ENCODE peak calls at places on chromosomes 13 and 19, in seven cellular contexts. One of them, this sample, is unnamed.

GRCh38 chr19:19276386-19276785 is 3.3 kb upstream of the TM6SF2 start:
- DNase-seq in DND-41: no peak
- DNase-seq in BJ: peak
- DNase-seq in uterus: no peak
- DNase-seq in fibroblast of lung: peak
- DNase-seq in glutamatergic neuron: no peak
- DNase-seq in AG04450: peak
- DNase-seq in this sample: no peak

GRCh38 chr19:29752450-29753025 is 37.5 kb upstream of the C19orf12 start:
- DNase-seq in AG04450: no peak
- DNase-seq in uterus: no peak
- DNase-seq in DND-41: no peak
- DNase-seq in BJ: no peak
- DNase-seq in glutamatergic neuron: no peak
- DNase-seq in fibroblast of lung: no peak
- DNase-seq in this sample: no peak

GRCh38 chr19:8155318-8155717 is 5.9 kb upstream of the FBN3 start:
- DNase-seq in uterus: no peak
- DNase-seq in glutamatergic neuron: no peak
- DNase-seq in BJ: no peak
- DNase-seq in fibroblast of lung: no peak
- DNase-seq in DND-41: no peak
- DNase-seq in AG04450: no peak
- DNase-seq in this sample: no peak

GRCh38 chr13:97116754-97117153 is 105.4 kb upstream of the MBNL2 start:
- DNase-seq in fibroblast of lung: peak
- DNase-seq in DND-41: no peak
- DNase-seq in glutamatergic neuron: no peak
- DNase-seq in AG04450: no peak
- DNase-seq in uterus: peak
- DNase-seq in BJ: no peak
- DNase-seq in this sample: no peak

GRCh38 chr13:49759503-49759902 is 33.0 kb downstream of the KPNA3 start:
- DNase-seq in fibroblast of lung: no peak
- DNase-seq in DND-41: peak
- DNase-seq in uterus: no peak
- DNase-seq in glutamatergic neuron: no peak
- DNase-seq in BJ: no peak
- DNase-seq in AG04450: no peak
- DNase-seq in this sample: no peak

GRCh38 chr19:17470204-17470841 is at the start of gene SLC27A1:
- DNase-seq in fibroblast of lung: peak
- DNase-seq in glutamatergic neuron: peak
- DNase-seq in uterus: peak
- DNase-seq in DND-41: peak
- DNase-seq in AG04450: peak
- DNase-seq in BJ: peak
- DNase-seq in this sample: peak

GRCh38 chr19:48568345-48568886 is 16.4 kb downstream of the SULT2B1 start:
- DNase-seq in BJ: peak
- DNase-seq in DND-41: no peak
- DNase-seq in AG04450: peak
- DNase-seq in fibroblast of lung: peak
- DNase-seq in uterus: peak
- DNase-seq in glutamatergic neuron: peak
- DNase-seq in this sample: peak

GRCh38 chr19:33438016-33438671 is 64.6 kb downstream of the CEBPG start:
- DNase-seq in fibroblast of lung: peak
- DNase-seq in glutamatergic neuron: peak
- DNase-seq in BJ: no peak
- DNase-seq in uterus: no peak
- DNase-seq in DND-41: no peak
- DNase-seq in AG04450: no peak
- DNase-seq in this sample: no peak

GRCh38 chr13:30884543-30884942 is 21.5 kb upstream of the MEDAG start:
- DNase-seq in fibroblast of lung: no peak
- DNase-seq in BJ: no peak
- DNase-seq in AG04450: no peak
- DNase-seq in DND-41: peak
- DNase-seq in uterus: no peak
- DNase-seq in glutamatergic neuron: no peak
- DNase-seq in this sample: no peak

GRCh38 chr13:64672751-64673150 is 2557.4 kb downstream of the PCDH9 start:
- DNase-seq in AG04450: no peak
- DNase-seq in uterus: no peak
- DNase-seq in fibroblast of lung: no peak
- DNase-seq in BJ: no peak
- DNase-seq in glutamatergic neuron: no peak
- DNase-seq in DND-41: no peak
- DNase-seq in this sample: no peak

GRCh38 chr19:35995655-35995993 is 636 bp downstream of the SDHAF1 start:
- DNase-seq in AG04450: no peak
- DNase-seq in fibroblast of lung: peak
- DNase-seq in uterus: peak
- DNase-seq in BJ: no peak
- DNase-seq in glutamatergic neuron: peak
- DNase-seq in DND-41: peak
- DNase-seq in this sample: peak

GRCh38 chr13:94548382-94549240 is 47.3 kb downstream of the TGDS start:
- DNase-seq in AG04450: no peak
- DNase-seq in DND-41: peak
- DNase-seq in BJ: no peak
- DNase-seq in glutamatergic neuron: peak
- DNase-seq in uterus: peak
- DNase-seq in fibroblast of lung: peak
- DNase-seq in this sample: no peak

GRCh38 chr13:111122056-111122455 is 6.9 kb downstream of the ARHGEF7 start:
- DNase-seq in BJ: no peak
- DNase-seq in fibroblast of lung: no peak
- DNase-seq in uterus: no peak
- DNase-seq in DND-41: no peak
- DNase-seq in AG04450: peak
- DNase-seq in glutamatergic neuron: peak
- DNase-seq in this sample: peak

GRCh38 chr13:73717632-73718031 is 416.6 kb downstream of the KLF12 start:
- DNase-seq in BJ: no peak
- DNase-seq in fibroblast of lung: peak
- DNase-seq in glutamatergic neuron: no peak
- DNase-seq in DND-41: peak
- DNase-seq in AG04450: no peak
- DNase-seq in uterus: no peak
- DNase-seq in this sample: no peak

GRCh38 chr19:5934779-5935472 is 20.9 kb downstream of the CAPS start:
- DNase-seq in BJ: peak
- DNase-seq in DND-41: no peak
- DNase-seq in AG04450: peak
- DNase-seq in uterus: peak
- DNase-seq in glutamatergic neuron: no peak
- DNase-seq in fibroblast of lung: peak
- DNase-seq in this sample: peak

GRCh38 chr13:31639443-31640163 is 99.7 kb upstream of the RXFP2 start:
- DNase-seq in fibroblast of lung: peak
- DNase-seq in DND-41: no peak
- DNase-seq in AG04450: no peak
- DNase-seq in glutamatergic neuron: no peak
- DNase-seq in BJ: no peak
- DNase-seq in uterus: no peak
- DNase-seq in this sample: no peak

GRCh38 chr19:20928371-20928770 is 5.3 kb downstream of the ZNF85 start:
- DNase-seq in uterus: no peak
- DNase-seq in BJ: peak
- DNase-seq in DND-41: no peak
- DNase-seq in AG04450: peak
- DNase-seq in glutamatergic neuron: no peak
- DNase-seq in fibroblast of lung: peak
- DNase-seq in this sample: no peak

GRCh38 chr13:92838786-92839185 is 387.8 kb upstream of the GPC6 start:
- DNase-seq in uterus: no peak
- DNase-seq in glutamatergic neuron: no peak
- DNase-seq in fibroblast of lung: peak
- DNase-seq in DND-41: no peak
- DNase-seq in AG04450: peak
- DNase-seq in BJ: no peak
- DNase-seq in this sample: no peak

GRCh38 chr13:44191504-44192171 is 182.0 kb upstream of the SERP2 start:
- DNase-seq in DND-41: peak
- DNase-seq in BJ: peak
- DNase-seq in uterus: peak
- DNase-seq in AG04450: no peak
- DNase-seq in glutamatergic neuron: no peak
- DNase-seq in fibroblast of lung: peak
- DNase-seq in this sample: peak

GRCh38 chr19:19486343-19487076 is 28.8 kb downstream of the TSSK6 start:
- DNase-seq in BJ: no peak
- DNase-seq in glutamatergic neuron: no peak
- DNase-seq in DND-41: no peak
- DNase-seq in uterus: no peak
- DNase-seq in fibroblast of lung: no peak
- DNase-seq in AG04450: no peak
- DNase-seq in this sample: no peak

GRCh38 chr13:75685239-75685697 is 49.1 kb downstream of the LMO7 start:
- DNase-seq in uterus: no peak
- DNase-seq in glutamatergic neuron: no peak
- DNase-seq in fibroblast of lung: peak
- DNase-seq in BJ: peak
- DNase-seq in AG04450: peak
- DNase-seq in DND-41: no peak
- DNase-seq in this sample: no peak

GRCh38 chr13:20525144-20525600 is 485 bp downstream of the CRYL1 start:
- DNase-seq in uterus: peak
- DNase-seq in BJ: no peak
- DNase-seq in DND-41: no peak
- DNase-seq in glutamatergic neuron: peak
- DNase-seq in AG04450: no peak
- DNase-seq in fibroblast of lung: peak
- DNase-seq in this sample: peak

GRCh38 chr19:51783373-51783772 is 11.6 kb upstream of the FPR3 start:
- DNase-seq in DND-41: no peak
- DNase-seq in fibroblast of lung: no peak
- DNase-seq in AG04450: no peak
- DNase-seq in uterus: no peak
- DNase-seq in glutamatergic neuron: no peak
- DNase-seq in BJ: no peak
- DNase-seq in this sample: no peak
- TF ChIP-seq CTCF in DND-41: peak
- TF ChIP-seq CTCF in fibroblast of lung: no peak
- TF ChIP-seq CTCF in AG04450: peak
- TF ChIP-seq CTCF in uterus: no peak
- TF ChIP-seq CTCF in glutamatergic neuron: no peak
- TF ChIP-seq CTCF in BJ: no peak
- TF ChIP-seq CTCF in this sample: no peak

GRCh38 chr19:45253396-45254027 is 2.4 kb downstream of the MARK4 start:
- DNase-seq in BJ: no peak
- DNase-seq in AG04450: no peak
- DNase-seq in uterus: no peak
- DNase-seq in DND-41: peak
- DNase-seq in fibroblast of lung: peak
- DNase-seq in glutamatergic neuron: no peak
- DNase-seq in this sample: no peak

GRCh38 chr19:45255611-45256157 is 4.6 kb downstream of the MARK4 start:
- DNase-seq in fibroblast of lung: no peak
- DNase-seq in glutamatergic neuron: no peak
- DNase-seq in AG04450: no peak
- DNase-seq in uterus: no peak
- DNase-seq in DND-41: no peak
- DNase-seq in BJ: no peak
- DNase-seq in this sample: no peak

GRCh38 chr19:45256836-45257235 is 5.8 kb downstream of the MARK4 start:
- DNase-seq in fibroblast of lung: no peak
- DNase-seq in glutamatergic neuron: no peak
- DNase-seq in BJ: no peak
- DNase-seq in AG04450: no peak
- DNase-seq in uterus: no peak
- DNase-seq in DND-41: no peak
- DNase-seq in this sample: no peak

GRCh38 chr19:45251452-45252354 is 632 bp downstream of the MARK4 start:
- DNase-seq in BJ: no peak
- DNase-seq in uterus: no peak
- DNase-seq in fibroblast of lung: no peak
- DNase-seq in glutamatergic neuron: peak
- DNase-seq in AG04450: no peak
- DNase-seq in DND-41: peak
- DNase-seq in this sample: peak

GRCh38 chr19:45254044-45254531 is 3.0 kb downstream of the MARK4 start:
- DNase-seq in fibroblast of lung: no peak
- DNase-seq in AG04450: no peak
- DNase-seq in DND-41: peak
- DNase-seq in glutamatergic neuron: peak
- DNase-seq in uterus: no peak
- DNase-seq in BJ: no peak
- DNase-seq in this sample: no peak
- TF ChIP-seq CTCF in fibroblast of lung: peak
- TF ChIP-seq CTCF in AG04450: peak
- TF ChIP-seq CTCF in DND-41: peak
- TF ChIP-seq CTCF in glutamatergic neuron: peak
- TF ChIP-seq CTCF in uterus: no peak
- TF ChIP-seq CTCF in BJ: peak
- TF ChIP-seq CTCF in this sample: no peak

GRCh38 chr19:14763497-14764145 is 14.7 kb downstream of the ADGRE2 start:
- DNase-seq in BJ: no peak
- DNase-seq in DND-41: no peak
- DNase-seq in uterus: no peak
- DNase-seq in fibroblast of lung: no peak
- DNase-seq in AG04450: no peak
- DNase-seq in glutamatergic neuron: no peak
- DNase-seq in this sample: no peak
- TF ChIP-seq CTCF in BJ: no peak
- TF ChIP-seq CTCF in DND-41: no peak
- TF ChIP-seq CTCF in uterus: no peak
- TF ChIP-seq CTCF in fibroblast of lung: no peak
- TF ChIP-seq CTCF in AG04450: no peak
- TF ChIP-seq CTCF in glutamatergic neuron: no peak
- TF ChIP-seq CTCF in this sample: no peak

DNA sequence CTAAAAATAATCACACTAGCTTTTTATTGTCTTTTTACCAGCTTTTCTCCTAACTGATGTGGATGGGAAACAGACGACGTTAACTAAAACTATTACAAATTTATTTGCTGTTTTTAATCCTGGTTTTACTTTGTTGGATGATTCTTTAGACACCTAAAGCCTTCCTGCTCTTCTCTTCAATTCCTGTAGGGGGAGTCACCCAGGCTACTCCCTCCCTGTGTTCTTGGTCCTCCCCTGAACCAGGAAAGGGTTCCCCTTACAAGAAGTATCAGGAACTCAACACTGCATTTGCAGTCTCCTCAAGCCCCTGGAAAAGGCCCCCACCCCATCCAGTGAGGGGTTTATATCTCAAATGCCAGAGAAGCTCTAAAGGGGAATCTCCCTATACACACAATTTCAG is 206.1 kb downstream of the SUCLA2 start:
- DNase-seq in glutamatergic neuron: no peak
- DNase-seq in BJ: no peak
- DNase-seq in fibroblast of lung: no peak
- DNase-seq in AG04450: no peak
- DNase-seq in uterus: no peak
- DNase-seq in DND-41: no peak
- DNase-seq in this sample: no peak
- TF ChIP-seq CTCF in glutamatergic neuron: peak
- TF ChIP-seq CTCF in BJ: peak
- TF ChIP-seq CTCF in fibroblast of lung: peak
- TF ChIP-seq CTCF in AG04450: peak
- TF ChIP-seq CTCF in uterus: peak
- TF ChIP-seq CTCF in DND-41: peak
- TF ChIP-seq CTCF in this sample: peak

This sample was measured in nephron progenitor cell.